ENCODE peak calls at places on chromosomes 16 and 17, in six cellular contexts. One of them, this sample, is unnamed.

GRCh38 chr17:75959046-75959838 is 18.4 kb upstream of the FBF1 start:
- DNase-seq in midbrain: no peak
- DNase-seq in NCI-H1694 treated with DMSO at 0.1 percent for 48 hours: no peak
- DNase-seq in omental fat pad: no peak
- DNase-seq in NCI-H1092 treated with DMSO at 0.1 percent for 48 hours: no peak
- DNase-seq in stimulated activated CD8-positive, alpha-beta memory T cell treated with anti-CD3 and anti-CD28 coated beads, Interleukin-15, amount 100 ng/mL, for 1 hour: no peak
- DNase-seq in this sample: no peak

GRCh38 chr17:7685533-7686220 is 1.6 kb downstream of the TP53 start:
- DNase-seq in midbrain: peak; percentile 96
- DNase-seq in NCI-H1694 treated with DMSO at 0.1 percent for 48 hours: peak; percentile 94
- DNase-seq in omental fat pad: peak; percentile 67
- DNase-seq in NCI-H1092 treated with DMSO at 0.1 percent for 48 hours: peak; percentile 94
- DNase-seq in stimulated activated CD8-positive, alpha-beta memory T cell treated with anti-CD3 and anti-CD28 coated beads, Interleukin-15, amount 100 ng/mL, for 1 hour: peak; percentile 73
- DNase-seq in this sample: peak; percentile 49

GRCh38 chr17:28867276-28867675 is 12.5 kb downstream of the ERAL1 start:
- DNase-seq in midbrain: no peak
- DNase-seq in NCI-H1694 treated with DMSO at 0.1 percent for 48 hours: no peak
- DNase-seq in omental fat pad: no peak
- DNase-seq in NCI-H1092 treated with DMSO at 0.1 percent for 48 hours: no peak
- DNase-seq in stimulated activated CD8-positive, alpha-beta memory T cell treated with anti-CD3 and anti-CD28 coated beads, Interleukin-15, amount 100 ng/mL, for 1 hour: no peak
- DNase-seq in this sample: no peak

GRCh38 chr16:4261557-4262172 is 11.2 kb downstream of the TFAP4 start:
- DNase-seq in midbrain: no peak
- DNase-seq in NCI-H1694 treated with DMSO at 0.1 percent for 48 hours: no peak
- DNase-seq in omental fat pad: no peak
- DNase-seq in NCI-H1092 treated with DMSO at 0.1 percent for 48 hours: no peak
- DNase-seq in stimulated activated CD8-positive, alpha-beta memory T cell treated with anti-CD3 and anti-CD28 coated beads, Interleukin-15, amount 100 ng/mL, for 1 hour: no peak
- DNase-seq in this sample: no peak

GRCh38 chr16:1723450-1724147 is 17.6 kb downstream of the MAPK8IP3 start:
- DNase-seq in midbrain: peak; percentile 28
- DNase-seq in NCI-H1694 treated with DMSO at 0.1 percent for 48 hours: no peak
- DNase-seq in omental fat pad: peak; percentile 32
- DNase-seq in NCI-H1092 treated with DMSO at 0.1 percent for 48 hours: peak; percentile 16
- DNase-seq in stimulated activated CD8-positive, alpha-beta memory T cell treated with anti-CD3 and anti-CD28 coated beads, Interleukin-15, amount 100 ng/mL, for 1 hour: peak; percentile 26
- DNase-seq in this sample: no peak

GRCh38 chr17:39927101-39927927 is at the start of the genes LRRC3C and ORMDL3:
- DNase-seq in midbrain: peak; percentile 96
- DNase-seq in NCI-H1694 treated with DMSO at 0.1 percent for 48 hours: peak; percentile 81
- DNase-seq in omental fat pad: peak; percentile 71
- DNase-seq in NCI-H1092 treated with DMSO at 0.1 percent for 48 hours: peak; percentile 85
- DNase-seq in stimulated activated CD8-positive, alpha-beta memory T cell treated with anti-CD3 and anti-CD28 coated beads, Interleukin-15, amount 100 ng/mL, for 1 hour: peak; percentile 83
- DNase-seq in this sample: peak; percentile 44

GRCh38 chr16:31200821-31201510 is 1.6 kb downstream of the PYCARD start:
- DNase-seq in midbrain: no peak
- DNase-seq in NCI-H1694 treated with DMSO at 0.1 percent for 48 hours: no peak
- DNase-seq in omental fat pad: no peak
- DNase-seq in NCI-H1092 treated with DMSO at 0.1 percent for 48 hours: no peak
- DNase-seq in stimulated activated CD8-positive, alpha-beta memory T cell treated with anti-CD3 and anti-CD28 coated beads, Interleukin-15, amount 100 ng/mL, for 1 hour: no peak
- DNase-seq in this sample: no peak

GRCh38 chr16:82440336-82440735 is 186.4 kb upstream of the CDH13 start:
- DNase-seq in midbrain: no peak
- DNase-seq in NCI-H1694 treated with DMSO at 0.1 percent for 48 hours: no peak
- DNase-seq in omental fat pad: no peak
- DNase-seq in NCI-H1092 treated with DMSO at 0.1 percent for 48 hours: no peak
- DNase-seq in stimulated activated CD8-positive, alpha-beta memory T cell treated with anti-CD3 and anti-CD28 coated beads, Interleukin-15, amount 100 ng/mL, for 1 hour: no peak
- DNase-seq in this sample: no peak

GRCh38 chr17:75750661-75751423 is 14.2 kb downstream of the GALK1 start:
- DNase-seq in midbrain: no peak
- DNase-seq in NCI-H1694 treated with DMSO at 0.1 percent for 48 hours: no peak
- DNase-seq in omental fat pad: no peak
- DNase-seq in NCI-H1092 treated with DMSO at 0.1 percent for 48 hours: no peak
- DNase-seq in stimulated activated CD8-positive, alpha-beta memory T cell treated with anti-CD3 and anti-CD28 coated beads, Interleukin-15, amount 100 ng/mL, for 1 hour: no peak
- DNase-seq in this sample: no peak

GRCh38 chr16:64356267-64356666 is 765.6 kb downstream of the CDH11 start:
- DNase-seq in midbrain: no peak
- DNase-seq in NCI-H1694 treated with DMSO at 0.1 percent for 48 hours: no peak
- DNase-seq in omental fat pad: no peak
- DNase-seq in NCI-H1092 treated with DMSO at 0.1 percent for 48 hours: no peak
- DNase-seq in stimulated activated CD8-positive, alpha-beta memory T cell treated with anti-CD3 and anti-CD28 coated beads, Interleukin-15, amount 100 ng/mL, for 1 hour: no peak
- DNase-seq in this sample: peak; percentile 92

GRCh38 chr17:41797377-41797776 is 10.9 kb upstream of the JUP start:
- DNase-seq in midbrain: no peak
- DNase-seq in NCI-H1694 treated with DMSO at 0.1 percent for 48 hours: no peak
- DNase-seq in omental fat pad: no peak
- DNase-seq in NCI-H1092 treated with DMSO at 0.1 percent for 48 hours: no peak
- DNase-seq in stimulated activated CD8-positive, alpha-beta memory T cell treated with anti-CD3 and anti-CD28 coated beads, Interleukin-15, amount 100 ng/mL, for 1 hour: no peak
- DNase-seq in this sample: no peak

GRCh38 chr16:85928411-85928820 is 29.5 kb downstream of the IRF8 start:
- DNase-seq in midbrain: no peak
- DNase-seq in NCI-H1694 treated with DMSO at 0.1 percent for 48 hours: peak; percentile 86
- DNase-seq in omental fat pad: no peak
- DNase-seq in NCI-H1092 treated with DMSO at 0.1 percent for 48 hours: no peak
- DNase-seq in stimulated activated CD8-positive, alpha-beta memory T cell treated with anti-CD3 and anti-CD28 coated beads, Interleukin-15, amount 100 ng/mL, for 1 hour: no peak
- DNase-seq in this sample: peak; percentile 11

GRCh38 chr17:41705271-41705991 is 6.7 kb upstream of the GAST start:
- DNase-seq in midbrain: no peak
- DNase-seq in NCI-H1694 treated with DMSO at 0.1 percent for 48 hours: no peak
- DNase-seq in omental fat pad: no peak
- DNase-seq in NCI-H1092 treated with DMSO at 0.1 percent for 48 hours: no peak
- DNase-seq in stimulated activated CD8-positive, alpha-beta memory T cell treated with anti-CD3 and anti-CD28 coated beads, Interleukin-15, amount 100 ng/mL, for 1 hour: no peak
- DNase-seq in this sample: no peak

GRCh38 chr16:59170065-59170712 is 436.1 kb upstream of the GOT2 start:
- DNase-seq in midbrain: no peak
- DNase-seq in NCI-H1694 treated with DMSO at 0.1 percent for 48 hours: no peak
- DNase-seq in omental fat pad: no peak
- DNase-seq in NCI-H1092 treated with DMSO at 0.1 percent for 48 hours: no peak
- DNase-seq in stimulated activated CD8-positive, alpha-beta memory T cell treated with anti-CD3 and anti-CD28 coated beads, Interleukin-15, amount 100 ng/mL, for 1 hour: no peak
- DNase-seq in this sample: no peak

GRCh38 chr16:75415169-75415908 is 18.0 kb downstream of the CFDP1 start:
- DNase-seq in midbrain: no peak
- DNase-seq in NCI-H1694 treated with DMSO at 0.1 percent for 48 hours: no peak
- DNase-seq in omental fat pad: no peak
- DNase-seq in NCI-H1092 treated with DMSO at 0.1 percent for 48 hours: no peak
- DNase-seq in stimulated activated CD8-positive, alpha-beta memory T cell treated with anti-CD3 and anti-CD28 coated beads, Interleukin-15, amount 100 ng/mL, for 1 hour: no peak
- DNase-seq in this sample: no peak

GRCh38 chr16:31142109-31143035 is 6.8 kb upstream of the PRSS8 start:
- DNase-seq in midbrain: peak; percentile 96
- DNase-seq in NCI-H1694 treated with DMSO at 0.1 percent for 48 hours: peak; percentile 91
- DNase-seq in omental fat pad: peak; percentile 93
- DNase-seq in NCI-H1092 treated with DMSO at 0.1 percent for 48 hours: peak; percentile 98
- DNase-seq in stimulated activated CD8-positive, alpha-beta memory T cell treated with anti-CD3 and anti-CD28 coated beads, Interleukin-15, amount 100 ng/mL, for 1 hour: peak; percentile 90
- DNase-seq in this sample: peak; percentile 90

GRCh38 chr17:30565073-30565935 is 88.1 kb downstream of the GOSR1 start:
- DNase-seq in midbrain: no peak
- DNase-seq in NCI-H1694 treated with DMSO at 0.1 percent for 48 hours: no peak
- DNase-seq in omental fat pad: no peak
- DNase-seq in NCI-H1092 treated with DMSO at 0.1 percent for 48 hours: no peak
- DNase-seq in stimulated activated CD8-positive, alpha-beta memory T cell treated with anti-CD3 and anti-CD28 coated beads, Interleukin-15, amount 100 ng/mL, for 1 hour: no peak
- DNase-seq in this sample: no peak

GRCh38 chr17:83200746-83201145 is 121.3 kb downstream of the METRNL start:
- DNase-seq in midbrain: no peak
- DNase-seq in NCI-H1694 treated with DMSO at 0.1 percent for 48 hours: no peak
- DNase-seq in omental fat pad: peak; percentile 20
- DNase-seq in NCI-H1092 treated with DMSO at 0.1 percent for 48 hours: no peak
- DNase-seq in stimulated activated CD8-positive, alpha-beta memory T cell treated with anti-CD3 and anti-CD28 coated beads, Interleukin-15, amount 100 ng/mL, for 1 hour: no peak
- DNase-seq in this sample: no peak

GRCh38 chr17:58692239-58693055 is at the start of gene RAD51C:
- DNase-seq in midbrain: peak; percentile 90
- DNase-seq in NCI-H1694 treated with DMSO at 0.1 percent for 48 hours: peak; percentile 80
- DNase-seq in omental fat pad: peak; percentile 36
- DNase-seq in NCI-H1092 treated with DMSO at 0.1 percent for 48 hours: peak; percentile 86
- DNase-seq in stimulated activated CD8-positive, alpha-beta memory T cell treated with anti-CD3 and anti-CD28 coated beads, Interleukin-15, amount 100 ng/mL, for 1 hour: peak; percentile 65
- DNase-seq in this sample: no peak

GRCh38 chr16:24858219-24859041 is 12.7 kb downstream of the SLC5A11 start:
- DNase-seq in midbrain: peak; percentile 31
- DNase-seq in NCI-H1694 treated with DMSO at 0.1 percent for 48 hours: no peak
- DNase-seq in omental fat pad: no peak
- DNase-seq in NCI-H1092 treated with DMSO at 0.1 percent for 48 hours: no peak
- DNase-seq in stimulated activated CD8-positive, alpha-beta memory T cell treated with anti-CD3 and anti-CD28 coated beads, Interleukin-15, amount 100 ng/mL, for 1 hour: peak; percentile 4
- DNase-seq in this sample: no peak

GRCh38 chr16:27223701-27224100 is 20.4 kb downstream of the KDM8 start:
- DNase-seq in midbrain: no peak
- DNase-seq in NCI-H1694 treated with DMSO at 0.1 percent for 48 hours: no peak
- DNase-seq in omental fat pad: no peak
- DNase-seq in NCI-H1092 treated with DMSO at 0.1 percent for 48 hours: no peak
- DNase-seq in stimulated activated CD8-positive, alpha-beta memory T cell treated with anti-CD3 and anti-CD28 coated beads, Interleukin-15, amount 100 ng/mL, for 1 hour: no peak
- DNase-seq in this sample: no peak

GRCh38 chr17:18187816-18188761 is 4.5 kb downstream of the ALKBH5 start:
- DNase-seq in midbrain: peak; percentile 22
- DNase-seq in NCI-H1694 treated with DMSO at 0.1 percent for 48 hours: no peak
- DNase-seq in omental fat pad: no peak
- DNase-seq in NCI-H1092 treated with DMSO at 0.1 percent for 48 hours: no peak
- DNase-seq in stimulated activated CD8-positive, alpha-beta memory T cell treated with anti-CD3 and anti-CD28 coated beads, Interleukin-15, amount 100 ng/mL, for 1 hour: no peak
- DNase-seq in this sample: no peak

GRCh38 chr17:45147102-45147580 is 1.1 kb upstream of the HEXIM1 start:
- DNase-seq in midbrain: peak; percentile 81
- DNase-seq in NCI-H1694 treated with DMSO at 0.1 percent for 48 hours: peak; percentile 89
- DNase-seq in omental fat pad: no peak
- DNase-seq in NCI-H1092 treated with DMSO at 0.1 percent for 48 hours: no peak
- DNase-seq in stimulated activated CD8-positive, alpha-beta memory T cell treated with anti-CD3 and anti-CD28 coated beads, Interleukin-15, amount 100 ng/mL, for 1 hour: peak; percentile 41
- DNase-seq in this sample: no peak

GRCh38 chr17:65660947-65661346 is 99.5 kb upstream of the AXIN2 start:
- DNase-seq in midbrain: no peak
- DNase-seq in NCI-H1694 treated with DMSO at 0.1 percent for 48 hours: no peak
- DNase-seq in omental fat pad: no peak
- DNase-seq in NCI-H1092 treated with DMSO at 0.1 percent for 48 hours: no peak
- DNase-seq in stimulated activated CD8-positive, alpha-beta memory T cell treated with anti-CD3 and anti-CD28 coated beads, Interleukin-15, amount 100 ng/mL, for 1 hour: no peak
- DNase-seq in this sample: peak; percentile 43

GRCh38 chr17:81161536-81161935 is 3.8 kb upstream of the PVALEF start:
- DNase-seq in midbrain: no peak
- DNase-seq in NCI-H1694 treated with DMSO at 0.1 percent for 48 hours: no peak
- DNase-seq in omental fat pad: no peak
- DNase-seq in NCI-H1092 treated with DMSO at 0.1 percent for 48 hours: no peak
- DNase-seq in stimulated activated CD8-positive, alpha-beta memory T cell treated with anti-CD3 and anti-CD28 coated beads, Interleukin-15, amount 100 ng/mL, for 1 hour: no peak
- DNase-seq in this sample: no peak

GRCh38 chr16:80540516-80541305 is at the start of gene DYNLRB2:
- DNase-seq in midbrain: peak; percentile 92
- DNase-seq in NCI-H1694 treated with DMSO at 0.1 percent for 48 hours: peak; percentile 69
- DNase-seq in omental fat pad: peak; percentile 65
- DNase-seq in NCI-H1092 treated with DMSO at 0.1 percent for 48 hours: peak; percentile 75
- DNase-seq in stimulated activated CD8-positive, alpha-beta memory T cell treated with anti-CD3 and anti-CD28 coated beads, Interleukin-15, amount 100 ng/mL, for 1 hour: peak; percentile 65
- DNase-seq in this sample: peak; percentile 58

GRCh38 chr17:4329838-4330237 is 36.6 kb downstream of the UBE2G1 start:
- DNase-seq in midbrain: no peak
- DNase-seq in NCI-H1694 treated with DMSO at 0.1 percent for 48 hours: no peak
- DNase-seq in omental fat pad: no peak
- DNase-seq in NCI-H1092 treated with DMSO at 0.1 percent for 48 hours: no peak
- DNase-seq in stimulated activated CD8-positive, alpha-beta memory T cell treated with anti-CD3 and anti-CD28 coated beads, Interleukin-15, amount 100 ng/mL, for 1 hour: no peak
- DNase-seq in this sample: peak; percentile 76

GRCh38 chr16:29696881-29697331 is 17.9 kb downstream of the QPRT start:
- DNase-seq in midbrain: no peak
- DNase-seq in NCI-H1694 treated with DMSO at 0.1 percent for 48 hours: no peak
- DNase-seq in omental fat pad: no peak
- DNase-seq in NCI-H1092 treated with DMSO at 0.1 percent for 48 hours: no peak
- DNase-seq in stimulated activated CD8-positive, alpha-beta memory T cell treated with anti-CD3 and anti-CD28 coated beads, Interleukin-15, amount 100 ng/mL, for 1 hour: no peak
- DNase-seq in this sample: no peak

GRCh38 chr16:50273382-50273690 is 7.0 kb downstream of the ADCY7 start:
- DNase-seq in midbrain: no peak
- DNase-seq in NCI-H1694 treated with DMSO at 0.1 percent for 48 hours: no peak
- DNase-seq in omental fat pad: no peak
- DNase-seq in NCI-H1092 treated with DMSO at 0.1 percent for 48 hours: no peak
- DNase-seq in stimulated activated CD8-positive, alpha-beta memory T cell treated with anti-CD3 and anti-CD28 coated beads, Interleukin-15, amount 100 ng/mL, for 1 hour: no peak
- DNase-seq in this sample: no peak

GRCh38 chr17:75338335-75338734 is 49.1 kb upstream of the SLC25A19 start:
- DNase-seq in midbrain: no peak
- DNase-seq in NCI-H1694 treated with DMSO at 0.1 percent for 48 hours: no peak
- DNase-seq in omental fat pad: no peak
- DNase-seq in NCI-H1092 treated with DMSO at 0.1 percent for 48 hours: no peak
- DNase-seq in stimulated activated CD8-positive, alpha-beta memory T cell treated with anti-CD3 and anti-CD28 coated beads, Interleukin-15, amount 100 ng/mL, for 1 hour: no peak
- DNase-seq in this sample: no peak

GRCh38 chr17:50347087-50347893 is 1.4 kb downstream of the XYLT2 start:
- DNase-seq in midbrain: no peak
- DNase-seq in NCI-H1694 treated with DMSO at 0.1 percent for 48 hours: no peak
- DNase-seq in omental fat pad: no peak
- DNase-seq in NCI-H1092 treated with DMSO at 0.1 percent for 48 hours: no peak
- DNase-seq in stimulated activated CD8-positive, alpha-beta memory T cell treated with anti-CD3 and anti-CD28 coated beads, Interleukin-15, amount 100 ng/mL, for 1 hour: no peak
- DNase-seq in this sample: no peak

GRCh38 chr17:17693253-17693954 is 12.1 kb downstream of the RAI1 start:
- DNase-seq in midbrain: peak; percentile 75
- DNase-seq in NCI-H1694 treated with DMSO at 0.1 percent for 48 hours: peak; percentile 56
- DNase-seq in omental fat pad: no peak
- DNase-seq in NCI-H1092 treated with DMSO at 0.1 percent for 48 hours: peak; percentile 79
- DNase-seq in stimulated activated CD8-positive, alpha-beta memory T cell treated with anti-CD3 and anti-CD28 coated beads, Interleukin-15, amount 100 ng/mL, for 1 hour: no peak
- DNase-seq in this sample: no peak

This sample was measured in BJ.